ENCODE peak calls at places on chromosomes 5 and 9, in ten cellular contexts. W, Q, V, A, L, C, I, E, O and D are unnamed samples.

GRCh38 chr9:109779711-109780452 is at the start of gene PALM2AKAP2:
- DNase-seq in W (no peak), Q (peak), V (peak), A (no peak), L (peak), C (peak), I (no peak), E (no peak), O (peak), D (peak)

GRCh38 chr5:53416144-53416730 is 64.2 kb upstream of the FST start:
- DNase-seq in W (no peak), Q (no peak), V (no peak), A (no peak), L (no peak), C (peak), I (no peak), E (no peak), O (no peak), D (no peak)

GRCh38 chr9:122228191-122228905 is 409 bp downstream of the LHX6 start:
- DNase-seq in W (no peak), Q (peak), V (peak), A (no peak), L (no peak), C (peak), I (no peak), E (no peak), O (no peak), D (no peak)

GRCh38 chr5:15026944-15027343 is 155.4 kb upstream of the ANKH start:
- DNase-seq in W (no peak), Q (no peak), V (no peak), A (no peak), L (no peak), C (no peak), I (no peak), E (no peak), O (no peak), D (no peak)

GRCh38 chr9:31542384-31543055 is 841.9 kb upstream of the ACO1 start:
- DNase-seq in W (no peak), Q (no peak), V (no peak), A (no peak), L (no peak), C (peak), I (no peak), E (no peak), O (no peak), D (no peak)

GRCh38 chr5:58628626-58629025 is 45.8 kb downstream of the RAB3C start:
- DNase-seq in W (no peak), Q (no peak), V (no peak), A (no peak), L (no peak), C (no peak), I (no peak), E (no peak), O (no peak), D (no peak)

GRCh38 chr5:8908055-8908683 is 637.7 kb downstream of the SEMA5A start:
- DNase-seq in W (peak), Q (no peak), V (peak), A (no peak), L (peak), C (peak), I (no peak), E (no peak), O (no peak), D (no peak)

GRCh38 chr9:15243086-15243485 is 63.9 kb downstream of the TTC39B start:
- DNase-seq in W (no peak), Q (no peak), V (no peak), A (no peak), L (no peak), C (peak), I (no peak), E (no peak), O (no peak), D (no peak)

GRCh38 chr5:39138892-39139291 is 64.7 kb upstream of the RICTOR start:
- DNase-seq in W (no peak), Q (no peak), V (no peak), A (no peak), L (no peak), C (peak), I (no peak), E (no peak), O (no peak), D (no peak)

GRCh38 chr9:35906923-35907699 is 1.1 kb downstream of the HRCT1 start:
- DNase-seq in W (no peak), Q (peak), V (no peak), A (no peak), L (no peak), C (peak), I (no peak), E (no peak), O (no peak), D (no peak)

GRCh38 chr5:65032250-65032649 is 263.5 kb downstream of the CWC27 start:
- DNase-seq in W (no peak), Q (no peak), V (no peak), A (no peak), L (no peak), C (no peak), I (no peak), E (no peak), O (no peak), D (no peak)